ENCODE peak calls at places on chromosomes 6 and 20, in eight cellular contexts. B is effector memory CD8-positive, alpha-beta T cell; E is stimulated activated naive CD8-positive, alpha-beta T cell treated with anti-CD3 and anti-CD28 coated beads, Interleukin-15, Interleukin-2, amounts not matched to agents 100 U/mL and 50 U/mL, for 24 hours; O is brain microvascular endothelial cell; D is GF-D8; Q is omental fat pad; U is foreskin fibroblast; I is SJSA1. Z is an unnamed sample.

GRCh38 chr20:24648919-24649318 is 179.5 kb downstream of the SYNDIG1 start:
- DNase-seq in E (no peak), I (no peak), O (no peak), Q (no peak), B (no peak), U (no peak), D (no peak), Z (no peak)

GRCh38 chr6:81753709-81754678 is 1.5 kb upstream of the TENT5A start:
- DNase-seq in I (peak; percentile 68), B (peak; percentile 80), Q (peak; percentile 72), O (peak; percentile 59), U (peak; percentile 67), D (peak; percentile 77), E (peak; percentile 88), Z (peak; percentile 88)

GRCh38 chr6:6994796-6995195 is 113.0 kb upstream of the RREB1 start:
- DNase-seq in I (no peak), Q (no peak), D (no peak), O (no peak), B (no peak), U (no peak), E (no peak), Z (peak; percentile 43)

GRCh38 chr6:31592396-31592771 is 422 bp downstream of the NCR3 start:
- DNase-seq in Q (no peak), D (no peak), I (no peak), U (no peak), E (no peak), O (no peak), B (no peak), Z (no peak)

GRCh38 chr20:38685853-38686473 is 38.3 kb upstream of the SLC32A1 start:
- DNase-seq in Q (no peak), O (peak; percentile 51), U (peak; percentile 38), E (peak; percentile 49), I (no peak), D (no peak), B (peak; percentile 22), Z (peak; percentile 46)

GRCh38 chr6:12324096-12324495 is 33.9 kb downstream of the EDN1 start:
- DNase-seq in E (no peak), D (no peak), I (peak; percentile 91), O (peak; percentile 69), Q (no peak), U (peak; percentile 26), B (no peak), Z (no peak)

GRCh38 chr6:128822271-128822670 is 60.7 kb upstream of the LAMA2 start:
- DNase-seq in B (no peak), Q (no peak), I (no peak), O (peak; percentile 21), D (no peak), E (no peak), U (peak; percentile 3), Z (peak; percentile 29)

GRCh38 chr20:2451939-2452732 is 18.5 kb downstream of the SNRPB start:
- DNase-seq in I (peak; percentile 81), E (peak; percentile 80), Q (peak; percentile 62), O (peak; percentile 65), D (no peak), B (peak; percentile 55), U (peak; percentile 56), Z (peak; percentile 54)

GRCh38 chr6:28807682-28808280 is 116.0 kb downstream of the TRIM27 start:
- DNase-seq in U (no peak), O (peak; percentile 80), I (peak; percentile 46), B (no peak), Q (no peak), E (peak; percentile 54), D (no peak), Z (no peak)

GRCh38 chr6:139881728-139882211 is 507.3 kb upstream of the CITED2 start:
- DNase-seq in B (peak; percentile 5), E (peak; percentile 17), Q (no peak), U (no peak), I (no peak), O (peak; percentile 43), D (no peak), Z (no peak)

GRCh38 chr6:119453242-119453641 is 103.7 kb upstream of the MAN1A1 start:
- DNase-seq in O (no peak), U (no peak), D (no peak), B (no peak), I (no peak), E (no peak), Q (no peak), Z (no peak)

GRCh38 chr6:28606424-28607391 is 81.0 kb downstream of the GPX5 start:
- DNase-seq in Q (no peak), U (peak; percentile 53), E (peak; percentile 65), I (peak; percentile 78), D (no peak), O (peak; percentile 84), B (no peak), Z (no peak)

GRCh38 chr6:114432380-114432779 is 89.6 kb upstream of the HS3ST5 start:
- DNase-seq in U (no peak), B (no peak), E (no peak), D (no peak), I (no peak), Q (no peak), O (no peak), Z (no peak)

GRCh38 chr6:5115168-5115567 is 30.0 kb downstream of the PPP1R3G start:
- DNase-seq in E (no peak), B (no peak), I (no peak), Q (no peak), O (peak; percentile 72), U (peak; percentile 20), D (no peak), Z (no peak)

GRCh38 chr20:3471397-3472021 is 691 bp downstream of the ATRN start:
- DNase-seq in B (no peak), Q (no peak), D (no peak), O (no peak), I (no peak), E (no peak), U (no peak), Z (no peak)

GRCh38 chr20:51569815-51570741 is 27.6 kb upstream of the NFATC2 start:
- DNase-seq in B (no peak), O (peak; percentile 57), D (no peak), I (no peak), E (no peak), U (no peak), Q (no peak), Z (peak; percentile 64)

GRCh38 chr6:119344306-119344705 is 5.3 kb downstream of the MAN1A1 start:
- DNase-seq in I (no peak), O (no peak), D (no peak), U (no peak), B (no peak), E (no peak), Q (no peak), Z (no peak)

Z was measured in left cardiac atrium.